ENCODE peak calls at places on chromosomes 7 and 10, in four cellular contexts. U is ascending aorta, K is A673, Q is AG09309. P is an unnamed sample.

GRCh38 chr10:21724695-21725371 is 190.8 kb downstream of the MLLT10 start:
- DNase-seq in K (peak; percentile 99), U (peak; percentile 91), Q (peak; percentile 99), P (peak; percentile 78)

GRCh38 chr10:26172126-26172525 is 44.4 kb upstream of the GAD2 start:
- DNase-seq in Q (no peak), K (no peak), U (no peak), P (no peak)

GRCh38 chr7:366171-366916 is 76.4 kb downstream of the FOXL3 start:
- DNase-seq in K (peak; percentile 31), U (no peak), Q (no peak), P (no peak)

GRCh38 chr7:106042196-106042611 is 69.9 kb downstream of the SYPL1 start:
- DNase-seq in U (no peak), Q (no peak), K (no peak), P (no peak)

GRCh38 chr10:28087675-28088351 is 88.9 kb upstream of the ODAD2 start:
- DNase-seq in Q (peak; percentile 56), U (no peak), K (peak; percentile 32), P (no peak)

GRCh38 chr7:105014725-105015630 is 973 bp downstream of the KMT2E start:
- DNase-seq in U (peak; percentile 74), K (peak; percentile 59), Q (no peak), P (no peak)

GRCh38 chr7:1494866-1495563 is 9.2 kb downstream of the INTS1 start:
- DNase-seq in Q (no peak), K (no peak), U (no peak), P (no peak)

GRCh38 chr10:48417374-48417773 is 110.9 kb downstream of the MAPK8 start:
- DNase-seq in K (no peak), Q (no peak), U (no peak), P (no peak)

GRCh38 chr10:79241990-79242619 is 105.2 kb upstream of the PPIF start:
- DNase-seq in Q (no peak), U (peak; percentile 83), K (peak; percentile 60), P (no peak)

GRCh38 chr10:43203491-43204393 is 63.1 kb downstream of the RASGEF1A start:
- DNase-seq in U (peak; percentile 63), Q (no peak), K (no peak), P (no peak)

GRCh38 chr7:124940306-124940705 is 10.7 kb upstream of the POT1 start:
- DNase-seq in U (no peak), K (no peak), Q (no peak), P (no peak)

GRCh38 chr10:7563368-7563767 is 103.4 kb downstream of the ITIH5 start:
- DNase-seq in K (no peak), U (no peak), Q (no peak), P (no peak)

GRCh38 chr10:15124190-15124589 is 27.0 kb downstream of the RPP38 start:
- DNase-seq in Q (no peak), U (no peak), K (no peak), P (no peak)

GRCh38 chr7:116290740-116291139 is 80.4 kb downstream of the TES start:
- DNase-seq in Q (no peak), U (no peak), K (peak; percentile 40), P (no peak)

GRCh38 chr10:28692050-28692449 is 14.7 kb downstream of the BAMBI start:
- DNase-seq in Q (no peak), K (no peak), U (no peak), P (no peak)

GRCh38 chr7:134421998-134422397 is 36.9 kb downstream of the AKR1B1 start:
- DNase-seq in Q (peak; percentile 10), U (no peak), K (no peak), P (no peak)

GRCh38 chr10:73999703-74000102 is 1.8 kb downstream of the VCL start:
- DNase-seq in Q (no peak), K (peak; percentile 54), U (no peak), P (peak; percentile 61)

GRCh38 chr10:36303896-36304295 is 661.8 kb upstream of the FZD8 start:
- DNase-seq in U (no peak), Q (no peak), K (no peak), P (no peak)

GRCh38 chr7:16268821-16269768 is 152.2 kb downstream of the CRPPA start:
- DNase-seq in U (no peak), Q (no peak), K (no peak), P (no peak)

GRCh38 chr10:71999360-72000072 is 35.3 kb downstream of the CHST3 start:
- DNase-seq in U (peak; percentile 80), Q (no peak), K (peak; percentile 37), P (no peak)

DNA sequence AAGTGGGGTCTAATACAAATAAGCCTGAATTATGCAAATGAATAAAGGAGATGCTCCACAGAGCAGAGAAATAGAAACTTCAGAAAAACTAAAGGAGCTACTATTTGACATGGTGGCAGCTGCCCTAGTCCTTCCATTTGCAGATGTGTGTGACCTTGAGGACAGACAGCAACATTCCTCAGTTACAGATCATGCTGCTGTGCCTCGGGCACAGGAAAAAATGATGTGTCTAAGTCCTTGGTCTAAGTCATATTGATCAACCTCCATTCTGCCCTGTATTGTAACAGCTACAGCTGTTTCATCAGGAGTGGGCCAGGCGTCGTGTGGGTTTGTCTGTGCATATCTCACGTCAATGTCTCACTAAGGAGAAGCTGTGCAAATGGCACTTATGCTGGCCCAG is 710.4 kb downstream of the TNS3 start:
- DNase-seq in K (no peak), Q (no peak), U (no peak), P (no peak)
- TF ChIP-seq CTCF in K (no peak), Q (no peak), U (no peak), P (no peak)

DNA sequence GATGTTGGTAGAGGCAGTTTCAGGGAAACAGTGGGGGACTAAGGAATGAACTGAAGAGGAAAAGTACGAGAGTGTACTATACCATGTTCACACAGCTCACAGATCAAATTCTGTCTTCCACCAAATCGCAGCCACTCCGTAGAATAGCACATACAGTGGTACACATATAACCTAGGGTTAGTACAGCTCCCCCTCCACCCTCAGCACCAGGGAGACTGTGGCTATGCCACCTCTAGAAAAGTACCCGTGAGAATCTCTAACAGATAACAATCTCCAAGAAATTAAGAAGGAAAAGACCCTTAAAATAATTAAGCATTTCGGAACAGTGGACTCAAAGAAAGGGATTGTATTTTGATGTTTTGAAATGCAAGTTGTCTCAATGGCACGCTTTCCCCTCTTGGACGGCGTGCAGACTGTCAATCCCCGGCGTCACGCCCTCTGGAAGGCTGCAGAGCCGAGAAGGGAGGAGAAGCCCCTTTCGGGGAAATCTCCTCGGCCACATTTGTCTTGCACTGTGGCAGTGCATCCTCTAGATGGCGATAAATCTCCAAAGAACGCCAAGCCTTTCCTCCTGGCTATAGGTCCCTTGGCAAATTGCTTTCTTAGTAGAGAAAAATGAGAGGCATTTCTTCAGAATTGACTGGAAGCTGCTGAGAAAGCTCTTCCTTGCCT is 345.0 kb downstream of the REEP3 start:
- DNase-seq in K (peak; percentile 89), Q (no peak), U (no peak), P (no peak)
- H3K4me3 ChIP-seq in K (peak overlapping the region; percentile 18), Q (no peak overlapping the region), U (no peak overlapping the region), P (peak overlapping the region; percentile 27)

GRCh38 chr10:112526906-112527305 is 79.9 kb downstream of the VTI1A start:
- DNase-seq in Q (no peak), U (no peak), K (no peak), P (no peak)
- TF ChIP-seq CTCF in Q (no peak), U (no peak), K (no peak), P (no peak)

DNA sequence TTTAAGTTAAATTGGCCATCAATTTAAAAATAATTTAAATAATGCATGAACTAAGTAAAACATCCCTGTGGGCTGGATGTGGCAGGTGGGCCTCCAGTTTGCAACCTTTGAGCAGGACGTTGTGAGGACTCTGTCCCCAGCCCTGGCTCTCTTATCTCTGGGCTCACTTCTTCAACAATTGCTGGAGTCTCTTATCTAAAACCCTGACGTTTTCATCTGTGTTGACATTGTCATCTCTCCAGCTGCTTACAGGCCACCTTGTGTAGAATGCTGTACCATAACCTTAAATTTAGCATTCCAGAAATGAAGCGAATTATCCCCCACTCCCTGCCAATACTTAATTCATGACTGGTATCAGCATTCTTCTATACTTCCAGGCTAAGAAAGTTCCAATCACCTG is 3.2 kb upstream of the KIF5B start:
- DNase-seq in K (no peak), Q (no peak), U (no peak), P (no peak)
- H3K4me3 ChIP-seq in K (no peak overlapping the region), Q (no peak overlapping the region), U (no peak overlapping the region), P (no peak overlapping the region)

GRCh38 chr10:103919648-103920025 is 1.7 kb upstream of the STN1 start:
- DNase-seq in K (no peak), Q (no peak), U (no peak), P (no peak)

GRCh38 chr10:103916254-103916653 is 1.7 kb downstream of the STN1 start:
- DNase-seq in K (no peak), U (no peak), Q (no peak), P (no peak)

GRCh38 chr10:103917326-103918052 is 495 bp downstream of the STN1 start:
- DNase-seq in Q (no peak), U (peak; percentile 73), K (no peak), P (no peak)

GRCh38 chr10:103916901-103917300 is 1.1 kb downstream of the STN1 start:
- DNase-seq in U (no peak), Q (no peak), K (no peak), P (no peak)

GRCh38 chr10:103918053-103918846 is at the start of gene STN1:
- DNase-seq in K (peak; percentile 96), Q (peak; percentile 83), U (peak; percentile 98), P (peak; percentile 90)
- TF ChIP-seq CTCF in K (no peak), Q (no peak), U (no peak), P (peak; percentile 4)

GRCh38 chr10:13100349-13101294 is 659 bp downstream of the OPTN start:
- DNase-seq in Q (no peak), K (no peak), U (peak; percentile 69), P (no peak)

GRCh38 chr10:13103554-13103953 is 3.6 kb downstream of the OPTN start:
- DNase-seq in U (no peak), Q (no peak), K (no peak), P (no peak)

GRCh38 chr10:13099666-13100348 is at the start of gene OPTN:
- DNase-seq in Q (no peak), K (peak; percentile 87), U (peak; percentile 88), P (peak; percentile 17)

GRCh38 chr10:13104697-13105096 is 4.7 kb downstream of the OPTN start:
- DNase-seq in Q (no peak), K (no peak), U (no peak), P (no peak)

DNA sequence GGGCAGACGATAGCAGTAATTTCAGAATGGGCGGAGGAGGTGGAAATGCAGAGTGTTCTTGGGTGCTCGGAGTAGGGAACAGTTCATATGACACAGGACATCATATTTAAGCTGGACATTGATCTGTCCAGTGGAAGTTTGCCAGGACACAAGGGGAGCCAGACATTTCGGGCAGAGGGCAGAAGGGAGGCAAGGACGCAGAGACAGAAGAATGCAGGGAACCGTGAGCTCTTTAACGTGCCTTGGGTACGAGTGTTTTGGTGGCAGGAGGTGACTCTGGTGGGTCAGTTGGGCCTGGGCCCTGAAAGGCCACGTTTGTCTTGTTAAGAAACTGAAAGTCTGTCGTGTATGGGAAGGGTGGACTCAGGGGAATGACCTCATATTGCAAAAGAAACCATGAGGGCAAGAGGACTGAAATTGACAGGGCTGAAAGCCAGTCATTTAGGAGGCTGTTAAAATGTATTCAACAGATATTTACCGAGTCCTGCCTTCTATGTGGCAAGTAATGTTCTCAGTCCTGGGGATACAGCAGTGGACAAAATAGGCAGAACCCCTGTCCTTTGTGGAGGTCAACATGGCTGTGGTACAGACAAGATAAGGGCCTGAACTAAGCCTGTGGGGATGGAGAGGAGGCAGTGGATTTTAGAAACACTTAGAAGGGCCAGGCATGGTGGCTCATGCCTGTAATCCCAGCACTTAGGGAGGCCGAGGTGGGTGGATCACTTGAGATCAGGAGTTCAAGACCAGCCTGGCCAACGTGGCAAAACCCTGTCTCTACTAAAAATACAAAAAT is 2.2 kb downstream of the OPTN start:
- DNase-seq in Q (no peak), K (no peak), U (peak; percentile 66), P (no peak)
- H3K4me3 ChIP-seq in Q (peak overlapping the region; percentile 48), K (no peak overlapping the region), U (peak overlapping the region; percentile 97), P (no peak overlapping the region)